ENCODE peak calls at places on chromosomes 12 and 14, in four cellular contexts. X is HepG2, H is K562, N is GM12878. V is an unnamed sample.

GRCh38 chr12:88036368-88036965 is 7.3 kb upstream of the C12orf50 start:
- DNase-seq in X (no peak), H (no peak), N (no peak), V (no peak)

GRCh38 chr12:132407525-132407924 is 78.1 kb upstream of the GALNT9 start:
- DNase-seq in X (no peak), H (peak), N (no peak), V (no peak)

GRCh38 chr12:132393991-132394949 is 64.9 kb upstream of the GALNT9 start:
- DNase-seq in X (no peak), H (peak), N (no peak), V (peak)

GRCh38 chr12:103833095-103833777 is 7.8 kb downstream of the NT5DC3 start:
- DNase-seq in X (no peak), H (no peak), N (no peak), V (no peak)

GRCh38 chr12:93978553-93978952 is 169.8 kb upstream of the PLXNC1 start:
- DNase-seq in X (no peak), H (no peak), N (no peak), V (no peak)

GRCh38 chr12:93387780-93388179 is 10.1 kb downstream of the NUDT4 start:
- DNase-seq in X (no peak), H (peak), N (no peak), V (no peak)

GRCh38 chr12:105084251-105085250 is at the start of gene ALDH1L2:
- DNase-seq in X (peak), H (peak), N (no peak), V (peak)

GRCh38 chr12:75709474-75709873 is 198.1 kb upstream of the KRR1 start:
- DNase-seq in X (no peak), H (no peak), N (no peak), V (no peak)

GRCh38 chr12:93050026-93050747 is 121.1 kb upstream of the EEA1 start:
- DNase-seq in X (no peak), H (no peak), N (no peak), V (no peak)

DNA sequence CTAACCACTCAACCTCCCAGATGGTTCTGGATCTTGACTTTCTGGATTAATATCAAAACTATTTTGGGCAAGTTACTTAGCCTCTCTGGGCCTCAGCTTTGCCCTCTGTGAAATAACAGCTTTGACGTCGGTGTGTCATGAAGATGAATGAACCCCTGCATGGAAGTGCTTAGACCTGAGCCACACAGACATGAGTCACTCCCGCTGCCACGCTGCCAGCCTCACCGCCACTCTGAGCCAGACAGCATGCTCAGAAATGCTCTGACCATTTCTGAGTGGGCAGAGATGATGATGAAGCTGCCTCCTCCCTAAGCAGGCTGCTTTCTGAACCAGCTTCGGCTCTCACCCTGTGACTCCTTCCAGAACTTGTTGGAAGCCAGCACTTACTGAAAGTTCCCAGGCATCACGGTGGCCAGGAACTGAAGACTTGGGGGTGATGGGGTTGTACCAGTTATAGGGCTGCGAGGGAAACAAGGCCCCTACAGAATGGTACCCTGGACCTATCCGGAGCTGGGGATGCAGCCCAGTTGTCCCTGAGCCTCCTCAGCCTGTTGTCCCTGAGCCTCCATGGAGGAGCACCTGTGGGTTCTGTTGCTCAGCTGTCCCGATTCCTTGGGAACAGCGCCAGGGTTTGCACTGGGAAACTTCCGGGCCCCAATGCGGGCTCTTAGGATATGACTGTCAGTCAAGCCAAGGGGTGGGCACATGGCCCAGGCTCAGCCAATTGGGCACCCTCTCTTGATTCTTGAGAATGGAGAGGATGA is 2.0 kb upstream of the CCDC197 start:
- DNase-seq in X (no peak), H (no peak), N (no peak), V (peak)
- TF ChIP-seq POLR2AphosphoS2 in X (no peak), H (no peak), N (no peak), V (no peak)

GRCh38 chr14:74425525-74426201 is 347 bp downstream of the SYNDIG1L start:
- DNase-seq in X (no peak), H (peak), N (no peak), V (peak)
- TF ChIP-seq EP300 in X (no peak), H (no peak), N (no peak), V (no peak)

GRCh38 chr12:38469689-38470088 is 153.1 kb downstream of the ALG10B start:
- DNase-seq in X (no peak), H (no peak), N (no peak), V (no peak)
- H3K27ac ChIP-seq in X (no peak), H (no peak), N (no peak), V (no peak)

DNA sequence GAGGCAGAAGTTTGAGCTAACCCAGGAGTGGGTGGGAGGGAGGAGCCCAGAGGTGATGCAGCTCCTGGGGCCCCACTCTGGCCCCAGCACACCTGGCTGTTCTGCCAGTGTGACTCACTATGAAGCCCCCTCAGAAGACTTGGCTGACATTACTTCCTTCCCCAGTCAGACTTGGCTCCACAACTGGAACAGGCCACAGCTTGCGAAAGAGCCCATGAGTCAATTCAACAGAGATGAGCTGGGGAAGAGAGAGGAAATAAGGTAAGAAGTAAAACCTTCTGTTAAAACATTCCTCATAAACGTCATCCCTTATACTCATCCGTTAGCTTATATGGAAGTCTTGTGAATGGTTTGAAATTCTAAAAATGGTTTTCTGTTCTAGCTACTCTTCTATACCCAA is 245.9 kb downstream of the ADAMTS20 start:
- DNase-seq in X (no peak), H (no peak), N (no peak), V (peak)
- TF ChIP-seq POLR2AphosphoS2 in X (no peak), H (no peak), N (no peak), V (no peak)

GRCh38 chr12:2185751-2186341 is 133.1 kb downstream of the CACNA1C start:
- DNase-seq in X (no peak), H (no peak), N (no peak), V (no peak)

GRCh38 chr12:2179953-2180736 is 127.4 kb downstream of the CACNA1C start:
- DNase-seq in X (no peak), H (no peak), N (no peak), V (peak)

GRCh38 chr12:2187195-2187963 is 134.6 kb downstream of the CACNA1C start:
- DNase-seq in X (no peak), H (no peak), N (no peak), V (no peak)

GRCh38 chr12:2180737-2181082 is 127.9 kb downstream of the CACNA1C start:
- DNase-seq in X (no peak), H (no peak), N (no peak), V (no peak)

GRCh38 chr12:2183556-2184541 is 131.1 kb downstream of the CACNA1C start:
- DNase-seq in X (peak), H (no peak), N (no peak), V (no peak)
- TF ChIP-seq EP300 in X (no peak), H (no peak), N (no peak), V (no peak)

DNA sequence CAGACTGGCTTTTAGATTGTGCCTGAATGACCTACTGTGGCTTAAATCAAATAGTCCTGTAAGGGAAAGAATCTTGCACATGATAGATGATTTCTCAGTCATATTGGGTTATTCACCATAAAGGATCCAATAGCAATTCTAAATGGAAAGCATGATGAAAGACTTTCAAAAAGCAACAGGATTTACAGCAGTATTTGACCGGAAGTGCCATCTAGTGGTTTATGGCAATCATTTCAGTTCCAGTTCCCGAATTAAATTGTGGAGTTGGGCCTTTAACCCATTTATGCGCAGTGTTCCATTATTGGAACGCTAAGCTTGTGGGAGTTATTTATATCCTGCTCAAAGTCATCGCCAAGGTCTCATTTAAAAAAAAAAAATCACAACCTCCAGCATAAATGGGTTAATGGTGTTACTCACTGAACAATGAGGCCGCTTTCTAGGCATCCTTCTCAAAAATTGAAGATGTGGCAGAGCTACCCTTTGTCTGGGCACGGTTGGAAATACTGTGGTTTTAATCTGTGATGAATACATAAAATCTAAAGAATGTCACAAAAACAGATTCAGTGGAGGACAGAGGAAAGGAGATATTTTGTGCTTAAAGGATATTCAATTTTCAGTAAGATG is 60.8 kb upstream of the REP15 start:
- DNase-seq in X (peak), H (no peak), N (no peak), V (peak)
- H3K27ac ChIP-seq in X (no peak), H (no peak), N (no peak), V (no peak)

DNA sequence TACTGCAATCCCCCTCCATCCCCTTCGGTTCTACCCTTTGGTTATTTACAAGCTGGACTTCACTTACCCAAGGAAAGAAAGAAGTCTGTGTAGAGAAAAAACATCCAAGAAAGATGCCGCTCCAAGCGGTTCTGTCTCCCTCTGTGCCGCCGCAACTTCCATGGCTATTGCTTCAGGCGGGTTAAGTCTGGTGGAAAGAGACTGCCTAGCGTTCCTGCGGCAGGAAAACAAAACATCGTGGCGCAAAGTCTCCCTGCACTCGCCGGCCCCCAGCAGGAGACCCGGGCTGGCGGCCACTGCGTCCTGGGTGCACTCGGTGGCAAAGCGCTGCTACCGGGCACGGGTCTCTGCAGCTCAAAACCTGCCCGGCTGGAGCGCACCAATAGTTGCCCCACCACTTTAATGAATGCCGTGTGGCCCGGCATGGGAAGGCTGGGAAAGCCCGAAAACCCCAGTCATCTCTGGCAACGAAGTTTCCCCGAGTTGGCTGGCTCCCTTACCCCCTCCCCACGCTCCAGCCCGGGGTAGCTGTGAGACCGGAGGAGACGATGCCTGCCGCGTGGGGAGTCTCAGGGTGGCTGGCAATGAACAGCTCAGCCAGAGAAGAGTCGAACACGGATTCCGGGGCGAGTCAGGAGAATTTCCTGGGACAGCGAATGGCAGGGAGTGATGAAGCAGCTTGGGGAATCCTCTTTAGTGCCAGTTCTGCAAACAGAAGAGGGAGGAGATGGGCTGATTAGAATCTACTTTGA is 3.5 kb upstream of the KCNK10 start:
- DNase-seq in X (no peak), H (no peak), N (no peak), V (no peak)
- TF ChIP-seq POLR2AphosphoS2 in X (no peak), H (no peak), N (no peak), V (no peak)

DNA sequence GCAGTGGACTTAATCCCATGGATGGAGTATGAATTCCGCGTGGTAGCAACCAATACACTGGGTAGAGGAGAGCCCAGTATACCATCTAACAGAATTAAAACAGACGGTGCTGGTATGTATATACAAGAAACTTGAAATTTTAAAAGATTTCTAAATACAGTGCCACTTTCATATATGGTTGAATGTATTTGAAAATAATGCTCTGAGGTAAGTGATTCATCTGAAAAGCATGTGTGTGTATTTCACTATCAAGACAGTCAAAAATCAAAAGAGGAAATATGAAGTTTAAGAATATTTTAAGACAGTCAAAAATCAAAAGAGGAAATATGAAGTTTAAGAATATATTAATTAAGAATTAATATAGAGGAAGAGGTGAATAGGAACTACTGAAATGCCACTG is 195.0 kb upstream of the PDZRN4 start:
- DNase-seq in X (no peak), H (no peak), N (no peak), V (no peak)
- TF ChIP-seq EP300 in X (no peak), H (no peak), N (no peak), V (no peak)

GRCh38 chr12:57299514-57300016 is 48.6 kb upstream of the STAC3 start:
- DNase-seq in X (no peak), H (no peak), N (no peak), V (no peak)
- H3K27ac ChIP-seq in X (no peak), H (no peak), N (no peak), V (no peak)

V was measured in A549.